ENCODE peak calls at places on chromosomes 13 and 19, in five cellular contexts. D, F, Q, O and T are unnamed samples.

GRCh38 chr13:110420626-110421025 is 113.5 kb downstream of the COL4A2 start:
- DNase-seq in D (no peak), F (no peak), Q (no peak), O (no peak), T (no peak)

GRCh38 chr19:39502640-39503417 is 4.1 kb downstream of the DLL3 start:
- DNase-seq in D (peak), F (no peak), Q (peak), O (peak), T (no peak)

GRCh38 chr19:39498262-39499081 is at the start of gene DLL3:
- DNase-seq in D (no peak), F (no peak), Q (no peak), O (peak), T (no peak)

GRCh38 chr19:45901912-45902650 is at the start of gene MYPOP:
- DNase-seq in D (no peak), F (peak), Q (no peak), O (no peak), T (no peak)

GRCh38 chr19:28297036-28297435 is 915.9 kb downstream of the UQCRFS1 start:
- DNase-seq in D (no peak), F (no peak), Q (no peak), O (no peak), T (no peak)

GRCh38 chr13:37944476-37945442 is 75.2 kb upstream of the TRPC4 start:
- DNase-seq in D (peak), F (no peak), Q (no peak), O (peak), T (no peak)

GRCh38 chr19:31641591-31641990 is 292.4 kb upstream of the TSHZ3 start:
- DNase-seq in D (no peak), F (no peak), Q (no peak), O (no peak), T (peak)

GRCh38 chr19:1591421-1592022 is 1.1 kb downstream of the MBD3 start:
- DNase-seq in D (peak), F (no peak), Q (no peak), O (no peak), T (no peak)

GRCh38 chr19:2015611-2015950 is at the start of gene BTBD2:
- DNase-seq in D (peak), F (peak), Q (peak), O (peak), T (no peak)

GRCh38 chr13:80921971-80922370 is 581.0 kb upstream of the SPRY2 start:
- DNase-seq in D (no peak), F (no peak), Q (no peak), O (no peak), T (no peak)

GRCh38 chr13:19860884-19861655 is 2.4 kb downstream of the ZMYM5 start:
- DNase-seq in D (no peak), F (no peak), Q (peak), O (peak), T (no peak)

GRCh38 chr19:8367327-8368001 is 3.5 kb downstream of the ANGPTL4 start:
- DNase-seq in D (peak), F (peak), Q (no peak), O (peak), T (peak)

GRCh38 chr19:38945562-38946228 is 15.0 kb downstream of the MRPS12 start:
- DNase-seq in D (no peak), F (no peak), Q (no peak), O (no peak), T (no peak)

GRCh38 chr19:22256856-22257255 is 29.4 kb upstream of the ZNF729 start:
- DNase-seq in D (no peak), F (no peak), Q (no peak), O (no peak), T (no peak)

GRCh38 chr13:95191821-95192220 is 109.4 kb downstream of the ABCC4 start:
- DNase-seq in D (peak), F (peak), Q (peak), O (peak), T (peak)

GRCh38 chr13:87166348-87166747 is 504.8 kb upstream of the SLITRK5 start:
- DNase-seq in D (no peak), F (no peak), Q (no peak), O (no peak), T (no peak)

GRCh38 chr13:34044041-34044440 is 226.1 kb downstream of the RFC3 start:
- DNase-seq in D (no peak), F (no peak), Q (no peak), O (no peak), T (no peak)

GRCh38 chr13:94706854-94707399 is 5.4 kb downstream of the SOX21 start:
- DNase-seq in D (no peak), F (no peak), Q (no peak), O (no peak), T (no peak)

GRCh38 chr13:103639326-103639725 is 573.1 kb upstream of the SLC10A2 start:
- DNase-seq in D (no peak), F (no peak), Q (no peak), O (no peak), T (no peak)

GRCh38 chr19:45712699-45713067 is 18.0 kb downstream of the FBXO46 start:
- DNase-seq in D (no peak), F (no peak), Q (no peak), O (no peak), T (no peak)

GRCh38 chr19:39078436-39079200 is 5.5 kb upstream of the ACP7 start:
- DNase-seq in D (no peak), F (no peak), Q (no peak), O (peak), T (no peak)

GRCh38 chr19:8361921-8362793 is 1.8 kb upstream of the ANGPTL4 start:
- DNase-seq in D (peak), F (peak), Q (no peak), O (peak), T (peak)

GRCh38 chr13:99124695-99125334 is 75.8 kb upstream of the UBAC2 start:
- DNase-seq in D (no peak), F (no peak), Q (peak), O (peak), T (no peak)

GRCh38 chr19:16285769-16286564 is 38.7 kb upstream of the KLF2 start:
- DNase-seq in D (peak), F (peak), Q (no peak), O (no peak), T (no peak)

GRCh38 chr19:10106100-10106936 is at the start of gene PPAN:
- DNase-seq in D (peak), F (peak), Q (peak), O (peak), T (peak)

GRCh38 chr13:31116224-31116623 is 45.5 kb downstream of the HSPH1 start:
- DNase-seq in D (no peak), F (no peak), Q (no peak), O (no peak), T (no peak)

GRCh38 chr13:40422588-40423235 is 243.7 kb downstream of the FOXO1 start:
- DNase-seq in D (no peak), F (no peak), Q (no peak), O (no peak), T (no peak)

GRCh38 chr13:74005320-74006154 is 128.7 kb downstream of the KLF12 start:
- DNase-seq in D (no peak), F (no peak), Q (no peak), O (no peak), T (no peak)

GRCh38 chr13:27170521-27171243 is 929 bp downstream of the USP12 start:
- DNase-seq in D (peak), F (peak), Q (no peak), O (no peak), T (peak)

GRCh38 chr19:48686103-48686502 is 9.7 kb upstream of the FUT2 start:
- DNase-seq in D (no peak), F (no peak), Q (no peak), O (no peak), T (no peak)

GRCh38 chr13:23558675-23559536 is 11.3 kb upstream of the TNFRSF19 start:
- DNase-seq in D (peak), F (peak), Q (peak), O (peak), T (no peak)

GRCh38 chr13:23701646-23702045 is 131.4 kb downstream of the TNFRSF19 start:
- DNase-seq in D (peak), F (peak), Q (no peak), O (peak), T (no peak)

GRCh38 chr13:97043302-97043701 is 49.0 kb upstream of the OXGR1 start:
- DNase-seq in D (no peak), F (no peak), Q (no peak), O (no peak), T (no peak)

GRCh38 chr19:41995959-41996797 is 2.1 kb upstream of the ATP1A3 start:
- DNase-seq in D (no peak), F (no peak), Q (peak), O (no peak), T (no peak)

GRCh38 chr13:20359335-20359734 is 127.2 kb upstream of the GJB6 start:
- DNase-seq in D (no peak), F (no peak), Q (no peak), O (peak), T (no peak)

GRCh38 chr19:1935484-1936208 is 5.3 kb upstream of the CSNK1G2 start:
- DNase-seq in D (no peak), F (no peak), Q (peak), O (peak), T (no peak)

GRCh38 chr19:55372316-55373081 is 2.2 kb upstream of the IL11 start:
- DNase-seq in D (no peak), F (no peak), Q (no peak), O (peak), T (no peak)

DNA sequence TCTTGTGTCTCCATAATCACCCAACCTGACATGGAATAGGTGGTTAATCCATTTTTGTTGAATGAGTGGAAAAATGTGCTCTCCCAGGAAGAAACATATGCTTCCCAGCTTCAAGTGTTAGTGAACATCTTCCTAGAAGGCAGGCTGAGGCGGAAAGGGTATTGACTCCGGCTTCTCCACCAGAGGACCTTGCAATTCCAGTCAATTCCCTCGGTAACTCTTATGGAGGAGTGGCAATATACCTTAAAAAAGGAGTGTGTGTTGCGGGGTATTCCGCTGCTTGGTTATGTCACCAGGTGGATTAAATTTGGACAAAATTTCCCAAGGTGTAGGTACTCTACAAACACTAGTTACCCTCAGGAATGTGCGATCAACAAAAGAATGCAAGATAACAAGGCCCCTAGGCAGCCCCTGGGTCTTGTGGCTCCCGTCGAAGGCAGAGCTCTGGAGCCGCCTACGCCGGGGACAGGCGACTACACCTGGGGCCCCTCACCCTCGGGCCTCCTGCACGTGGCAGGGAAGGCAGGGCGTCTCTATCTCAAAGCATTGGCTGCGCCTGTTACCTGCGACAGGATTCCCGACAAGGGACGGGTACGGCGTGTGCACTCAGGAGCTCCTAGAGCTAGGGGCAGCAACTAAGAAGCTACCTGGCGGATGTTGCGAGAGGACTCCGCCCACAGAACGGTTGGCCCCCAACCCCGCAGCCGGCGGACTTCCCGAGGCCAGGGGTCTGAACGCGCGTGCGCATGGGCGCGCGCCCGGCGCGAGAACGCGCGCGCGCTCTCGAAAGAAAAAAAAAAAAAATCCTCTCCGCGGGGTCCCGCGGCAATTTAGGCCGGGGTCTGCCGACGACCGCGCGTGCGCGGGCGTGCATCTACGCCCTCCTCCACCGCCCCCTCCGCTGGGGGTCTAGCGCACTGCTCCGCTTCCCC is at the start of gene WDR87:
- DNase-seq in D (peak), F (peak), Q (peak), O (no peak), T (no peak)
- TF ChIP-seq CTCF in D (no peak), F (no peak), Q (no peak), O (no peak), T (no peak)

DNA sequence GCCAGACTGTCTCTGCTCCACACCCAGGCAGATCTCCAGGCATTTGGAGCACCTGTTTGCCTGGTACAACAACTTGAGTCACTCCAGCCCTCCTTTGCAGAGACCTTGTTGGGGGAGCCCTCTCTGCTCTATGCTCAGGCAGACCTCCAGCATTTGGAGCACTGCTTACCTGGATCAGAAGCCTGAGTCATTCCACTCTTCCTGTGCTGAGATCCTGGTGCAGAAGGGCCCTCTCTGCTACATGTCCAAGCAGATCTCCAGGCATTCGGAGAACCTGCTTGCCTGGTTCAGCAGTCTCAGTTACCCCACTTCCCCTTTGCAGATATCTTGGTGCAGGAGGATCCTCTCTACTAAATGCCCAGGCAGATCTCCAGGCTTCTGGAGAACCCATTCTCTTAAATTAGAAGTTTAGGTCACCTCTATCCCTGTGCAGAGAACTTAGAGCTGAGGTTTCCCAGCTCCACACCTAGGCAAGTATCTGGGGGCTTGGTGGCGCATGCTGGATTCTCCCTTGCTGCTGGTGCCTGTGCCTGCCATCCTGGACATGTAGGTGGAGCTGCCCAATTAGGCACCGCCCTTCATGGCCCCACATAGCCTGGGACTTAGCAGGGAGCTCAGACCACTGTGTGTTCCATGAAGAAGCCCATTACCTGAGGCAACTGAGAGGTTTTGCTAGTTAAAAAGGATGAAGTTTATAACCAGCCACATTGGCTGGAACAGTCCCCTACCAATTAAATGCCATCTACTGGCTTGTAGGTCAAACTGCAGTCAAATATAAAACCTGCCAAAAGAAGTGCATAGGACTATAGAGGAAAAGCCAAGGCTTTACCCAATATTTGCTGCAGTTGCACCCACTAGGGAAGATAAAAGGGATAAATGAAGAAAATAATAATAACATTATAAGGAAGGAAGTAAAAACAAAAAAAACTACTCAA is 97.6 kb upstream of the SLITRK6 start:
- DNase-seq in D (no peak), F (no peak), Q (no peak), O (peak), T (no peak)
- TF ChIP-seq CTCF in D (no peak), F (no peak), Q (no peak), O (peak), T (peak)

DNA sequence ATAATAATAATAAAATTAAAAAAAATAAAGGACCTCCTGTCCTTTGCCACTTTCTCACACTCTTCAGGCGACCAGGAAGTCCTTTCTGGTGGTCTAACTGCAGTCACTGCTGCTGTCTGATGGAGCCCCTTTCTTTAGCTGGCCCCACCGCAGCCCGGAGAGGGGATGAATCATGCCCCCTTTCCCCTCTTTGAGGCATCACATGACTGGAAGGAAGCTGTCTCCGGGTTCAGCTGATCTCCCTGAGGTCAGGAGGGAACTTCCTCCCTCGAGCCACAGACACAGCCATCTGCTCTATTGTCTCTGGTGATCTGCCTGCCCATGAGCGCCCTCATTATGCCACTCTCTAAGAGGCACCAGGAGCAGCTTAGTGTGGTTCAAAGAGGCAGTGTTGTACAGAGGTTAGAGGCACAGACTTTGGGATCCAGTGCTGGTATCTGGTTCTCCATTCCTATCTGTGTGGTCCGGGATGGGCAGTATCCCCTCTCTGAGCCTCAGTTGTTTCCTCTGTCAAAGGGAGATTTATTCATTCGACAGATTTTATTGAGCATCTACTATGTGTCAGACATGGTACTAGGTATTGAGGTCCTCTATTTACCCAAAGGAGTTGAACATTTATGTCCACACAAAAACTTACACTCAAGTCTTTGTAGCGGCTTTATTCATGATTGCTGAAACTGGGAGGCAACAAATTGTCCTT is 30.0 kb downstream of the VAV1 start:
- DNase-seq in D (peak), F (peak), Q (peak), O (no peak), T (no peak)
- TF ChIP-seq CTCF in D (no peak), F (no peak), Q (peak), O (no peak), T (no peak)

DNA sequence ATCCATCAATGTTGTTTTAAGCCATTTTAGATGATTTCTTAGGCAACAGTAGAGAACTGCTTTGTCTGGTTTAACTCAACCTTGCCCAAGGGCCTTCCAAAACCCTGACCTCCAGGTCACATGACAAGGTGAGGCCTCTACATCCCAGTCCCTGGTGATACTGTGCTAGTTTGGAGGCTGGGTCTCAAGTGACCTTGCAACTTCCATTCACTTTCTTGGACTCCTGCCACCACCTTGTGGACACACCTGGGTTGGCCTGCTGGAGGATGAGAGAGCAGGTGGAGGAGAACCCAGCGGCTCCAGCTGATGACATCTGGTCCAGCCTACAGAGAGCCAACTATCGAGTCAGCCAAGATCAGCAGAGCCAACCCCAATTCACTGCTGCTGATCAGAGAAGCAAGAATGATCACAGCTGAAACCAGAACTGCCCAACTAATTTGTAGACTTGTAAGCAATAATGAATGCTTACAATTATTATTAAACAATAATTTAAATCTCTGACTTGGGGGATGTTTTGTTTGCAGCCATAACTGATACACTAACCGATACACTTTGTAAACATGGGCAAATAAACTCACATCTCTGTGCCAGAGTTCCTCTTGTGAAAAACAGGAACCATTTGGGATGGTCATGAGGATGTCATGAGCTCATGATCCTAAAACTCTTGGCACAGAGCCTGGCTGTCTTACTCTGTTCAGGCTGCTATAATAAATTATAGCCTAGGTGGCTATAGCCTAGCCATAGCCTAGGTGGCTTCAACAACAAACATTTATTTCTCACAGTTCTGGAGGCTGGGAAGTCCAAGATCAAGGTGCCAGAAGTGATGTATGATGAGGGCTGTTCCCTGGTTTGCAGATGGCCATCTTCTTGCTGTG is 11.5 kb downstream of the FAM187B start:
- DNase-seq in D (peak), F (no peak), Q (peak), O (no peak), T (no peak)
- TF ChIP-seq CTCF in D (no peak), F (no peak), Q (peak), O (no peak), T (no peak)